ENCODE peak calls at places on chromosomes 7 and 10, in four cellular contexts. O is GM12878, Z is HepG2, K is H1. U is an unnamed sample.

GRCh38 chr10:89062861-89063260 is 72.3 kb downstream of the FAS start:
- DNase-seq in O (no peak), Z (no peak), K (no peak), U (peak)

GRCh38 chr10:33010132-33011037 is 52.4 kb upstream of the ITGB1 start:
- DNase-seq in O (no peak), Z (peak), K (peak), U (no peak)

GRCh38 chr7:5591547-5591899 is 167.9 kb upstream of the TNRC18 start:
- DNase-seq in O (no peak), Z (peak), K (no peak), U (no peak)

GRCh38 chr10:80473096-80473657 is 19.1 kb downstream of the TSPAN14 start:
- DNase-seq in O (no peak), Z (no peak), K (no peak), U (no peak)

GRCh38 chr10:71569775-71570588 is 149.6 kb downstream of the C10orf105 start:
- DNase-seq in O (no peak), Z (peak), K (peak), U (peak)

GRCh38 chr10:116120688-116121087 is 152.3 kb downstream of the GFRA1 start:
- DNase-seq in O (no peak), Z (no peak), K (peak), U (peak)

GRCh38 chr10:71229726-71230655 is 17.6 kb downstream of the UNC5B start:
- DNase-seq in O (no peak), Z (no peak), K (no peak), U (no peak)

GRCh38 chr10:133419211-133419950 is 5.0 kb downstream of the SPRN start:
- DNase-seq in O (no peak), Z (no peak), K (no peak), U (no peak)

GRCh38 chr7:111429781-111430180 is 132.5 kb downstream of the IMMP2L start:
- DNase-seq in O (no peak), Z (no peak), K (no peak), U (no peak)

GRCh38 chr10:112701528-112702295 is 248.3 kb upstream of the TCF7L2 start:
- DNase-seq in O (no peak), Z (peak), K (no peak), U (no peak)

GRCh38 chr10:117546630-117547300 is 4.2 kb downstream of the EMX2 start:
- DNase-seq in O (no peak), Z (no peak), K (no peak), U (no peak)

GRCh38 chr7:156833311-156833710 is 59.7 kb downstream of the LMBR1 start:
- DNase-seq in O (no peak), Z (no peak), K (no peak), U (no peak)

GRCh38 chr7:628826-629225 is 97.7 kb upstream of the DNAAF5 start:
- DNase-seq in O (no peak), Z (no peak), K (no peak), U (no peak)

GRCh38 chr7:1707756-1708611 is 37.9 kb downstream of the ELFN1 start:
- DNase-seq in O (no peak), Z (no peak), K (no peak), U (no peak)

GRCh38 chr10:22722770-22723169 is 8.4 kb upstream of the PIP4K2A start:
- DNase-seq in O (no peak), Z (no peak), K (no peak), U (no peak)

GRCh38 chr7:85469446-85469970 is 282.7 kb upstream of the SEMA3D start:
- DNase-seq in O (no peak), Z (no peak), K (no peak), U (no peak)

GRCh38 chr7:84799131-84799530 is 387.7 kb downstream of the SEMA3D start:
- DNase-seq in O (no peak), Z (no peak), K (no peak), U (no peak)

GRCh38 chr10:52639652-52640051 is 132.9 kb downstream of the MBL2 start:
- DNase-seq in O (no peak), Z (no peak), K (no peak), U (no peak)

GRCh38 chr7:83271212-83272099 is 108.8 kb upstream of the PCLO start:
- DNase-seq in O (no peak), Z (peak), K (no peak), U (no peak)

GRCh38 chr10:73941300-73941699 is 30.4 kb downstream of the PLAU start:
- DNase-seq in O (no peak), Z (no peak), K (no peak), U (no peak)

GRCh38 chr7:116632349-116632748 is 39.6 kb upstream of the MET start:
- DNase-seq in O (no peak), Z (no peak), K (no peak), U (no peak)

GRCh38 chr7:3194501-3195141 is 106.4 kb upstream of the SDK1 start:
- DNase-seq in O (no peak), Z (peak), K (peak), U (no peak)

GRCh38 chr10:6423004-6423403 is 157.1 kb downstream of the PRKCQ start:
- DNase-seq in O (no peak), Z (no peak), K (no peak), U (no peak)

GRCh38 chr10:91090761-91091529 is 129.5 kb upstream of the PCGF5 start:
- DNase-seq in O (no peak), Z (peak), K (no peak), U (no peak)

GRCh38 chr7:149686001-149686400 is 87.4 kb downstream of the ZNF467 start:
- DNase-seq in O (no peak), Z (no peak), K (no peak), U (no peak)

GRCh38 chr10:22932626-22933370 is 4.9 kb downstream of the ARMC3 start:
- DNase-seq in O (no peak), Z (no peak), K (no peak), U (no peak)

GRCh38 chr7:101816499-101817030 is 861 bp upstream of the CUX1 start:
- DNase-seq in O (no peak), Z (no peak), K (no peak), U (peak)

GRCh38 chr7:41786324-41786723 is 83.4 kb upstream of the INHBA start:
- DNase-seq in O (no peak), Z (no peak), K (no peak), U (no peak)

GRCh38 chr7:14191686-14192098 is 202.2 kb upstream of the ETV1 start:
- DNase-seq in O (no peak), Z (no peak), K (no peak), U (no peak)

GRCh38 chr10:604716-605631 is 84.5 kb downstream of the DIP2C start:
- DNase-seq in O (no peak), Z (no peak), K (no peak), U (no peak)

GRCh38 chr10:28155726-28156125 is 147.1 kb downstream of the MPP7 start:
- DNase-seq in O (no peak), Z (no peak), K (no peak), U (no peak)

GRCh38 chr7:91325731-91326130 is 61.5 kb downstream of the FZD1 start:
- DNase-seq in O (no peak), Z (no peak), K (no peak), U (no peak)

GRCh38 chr7:3493499-3493898 is 192.4 kb downstream of the SDK1 start:
- DNase-seq in O (no peak), Z (peak), K (no peak), U (no peak)

GRCh38 chr7:55018361-55019328 is at the start of gene EGFR:
- DNase-seq in O (no peak), Z (no peak), K (no peak), U (no peak)

GRCh38 chr7:27714831-27715444 is 25.0 kb upstream of the TAX1BP1 start:
- DNase-seq in O (no peak), Z (peak), K (no peak), U (no peak)

GRCh38 chr7:16267953-16268820 is 153.2 kb downstream of the CRPPA start:
- DNase-seq in O (no peak), Z (no peak), K (no peak), U (no peak)

GRCh38 chr7:16268821-16269768 is 152.2 kb downstream of the CRPPA start:
- DNase-seq in O (no peak), Z (no peak), K (no peak), U (peak)

GRCh38 chr7:16270844-16271243 is 150.5 kb downstream of the CRPPA start:
- DNase-seq in O (no peak), Z (no peak), K (no peak), U (no peak)

GRCh38 chr7:16271355-16271754 is 150.0 kb downstream of the CRPPA start:
- DNase-seq in O (no peak), Z (no peak), K (no peak), U (no peak)

DNA sequence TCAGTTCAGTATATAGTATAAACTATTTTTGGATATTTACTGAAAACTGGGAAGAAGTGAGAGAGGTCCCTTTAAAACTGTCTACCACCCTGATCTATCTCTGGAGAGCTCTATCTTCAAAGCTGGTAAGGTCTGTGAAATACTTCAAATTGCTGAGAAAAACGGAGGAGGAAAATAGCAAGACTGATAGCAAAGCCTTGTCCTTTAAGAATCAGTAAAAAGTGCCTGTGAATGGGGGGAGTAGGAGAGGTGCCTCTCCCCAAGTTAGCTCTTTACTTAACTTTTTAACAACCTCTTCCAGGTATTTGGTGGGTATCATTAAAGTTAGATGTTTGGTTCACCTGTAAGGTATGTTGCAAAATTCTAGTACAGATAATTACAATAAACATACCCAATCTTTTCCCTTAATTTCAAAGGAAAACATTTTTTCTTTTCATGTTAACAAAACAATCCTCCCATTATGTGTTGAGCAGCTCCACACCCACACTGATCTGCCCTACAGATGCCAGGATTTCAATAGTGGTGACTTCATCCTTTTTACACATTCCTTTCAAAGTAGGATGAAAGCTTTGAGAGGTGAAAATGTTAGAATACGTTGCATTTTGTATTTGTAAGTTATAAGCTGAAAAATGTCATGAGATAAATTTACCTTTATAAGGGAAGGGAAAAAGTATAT is 149.2 kb downstream of the CRPPA start:
- DNase-seq in O (no peak), Z (no peak), K (no peak), U (no peak)
- TF ChIP-seq HDAC2 in O (no peak), Z (no peak), K (no peak), U (no peak)

GRCh38 chr10:18140149-18140956 is at the start of gene CACNB2:
- DNase-seq in O (no peak), Z (peak), K (no peak), U (no peak)
- TF ChIP-seq SRF in O (no peak), Z (no peak), K (no peak), U (no peak)

DNA sequence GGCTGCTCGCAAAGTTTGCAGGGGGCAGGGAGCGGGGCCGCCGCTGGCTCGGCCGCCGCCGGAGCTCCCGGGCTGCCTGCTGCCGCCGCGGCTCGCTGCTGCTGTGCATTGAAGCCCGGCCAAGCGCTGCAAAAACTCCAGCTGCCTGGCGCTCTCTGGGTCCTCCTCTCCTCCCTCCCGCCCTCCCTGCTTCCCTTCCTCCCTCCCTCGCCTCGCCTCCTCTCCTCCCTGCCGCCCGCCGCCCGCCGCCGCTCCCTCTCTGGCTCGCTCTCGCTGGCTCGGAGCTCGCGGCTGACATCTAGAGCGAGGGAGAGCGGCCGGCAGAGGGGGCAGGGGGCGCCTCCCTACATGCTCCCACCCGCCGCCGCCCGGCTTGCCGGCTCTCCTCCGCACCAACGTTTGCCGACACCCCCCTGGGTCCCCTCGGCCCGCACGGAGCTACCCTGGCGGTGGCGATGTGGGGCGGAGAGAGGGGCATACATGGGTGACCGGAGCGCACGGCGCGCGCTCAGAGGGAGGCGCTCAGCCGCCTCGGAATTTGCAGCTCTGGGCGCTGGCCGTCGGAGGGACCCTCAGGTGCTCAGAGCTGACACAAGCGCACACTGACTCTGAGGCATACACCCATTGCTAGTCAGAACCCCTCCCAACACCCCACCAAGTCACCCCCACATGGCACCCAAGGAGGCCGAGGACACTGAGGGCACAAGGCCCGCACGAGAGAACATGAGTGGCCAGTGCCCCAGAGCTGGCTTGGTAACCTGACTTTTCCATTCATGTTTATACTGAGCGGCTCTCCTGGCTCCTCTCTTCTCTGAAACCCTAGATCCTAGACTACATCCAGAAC is 1.2 kb upstream of the PLXNA4 start:
- DNase-seq in O (no peak), Z (no peak), K (no peak), U (no peak)
- TF ChIP-seq CEBPB in O (no peak), Z (no peak), K (no peak), U (no peak)

GRCh38 chr7:129684777-129685176 is 73.3 kb downstream of the NRF1 start:
- DNase-seq in O (no peak), Z (peak), K (no peak), U (peak)

GRCh38 chr7:129688503-129689222 is 77.1 kb downstream of the NRF1 start:
- DNase-seq in O (no peak), Z (no peak), K (no peak), U (no peak)

GRCh38 chr7:129689995-129690581 is 78.6 kb downstream of the NRF1 start:
- DNase-seq in O (no peak), Z (no peak), K (no peak), U (no peak)

GRCh38 chr7:129686063-129686462 is 74.5 kb downstream of the NRF1 start:
- DNase-seq in O (no peak), Z (no peak), K (no peak), U (no peak)

DNA sequence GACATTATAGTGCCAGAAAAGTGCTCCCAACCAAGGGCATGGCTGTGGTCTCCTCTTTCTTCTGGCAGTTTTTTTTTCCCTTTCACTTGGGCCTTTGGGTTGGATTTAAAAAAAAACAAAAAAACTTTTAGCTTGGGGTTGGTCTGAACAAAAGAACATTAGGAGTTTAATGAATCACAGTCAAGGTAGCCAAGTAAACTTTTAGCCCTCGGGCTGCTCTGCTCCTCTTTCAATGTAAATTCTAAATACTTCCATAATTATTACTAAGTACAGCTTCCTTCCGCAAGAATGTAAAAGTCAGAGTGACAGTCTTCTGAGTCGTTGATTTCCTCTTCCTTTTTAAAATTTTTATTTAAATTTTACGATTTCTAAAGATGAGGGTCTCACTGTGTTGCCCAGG is 79.2 kb downstream of the NRF1 start:
- DNase-seq in O (no peak), Z (no peak), K (no peak), U (no peak)
- TF ChIP-seq HDAC2 in O (no peak), Z (no peak), K (no peak), U (no peak)

GRCh38 chr7:29397398-29397797 is 166.2 kb upstream of the PRR15 start:
- DNase-seq in O (no peak), Z (no peak), K (no peak), U (no peak)
- TF ChIP-seq SRF in O (no peak), Z (no peak), K (no peak), U (no peak)

DNA sequence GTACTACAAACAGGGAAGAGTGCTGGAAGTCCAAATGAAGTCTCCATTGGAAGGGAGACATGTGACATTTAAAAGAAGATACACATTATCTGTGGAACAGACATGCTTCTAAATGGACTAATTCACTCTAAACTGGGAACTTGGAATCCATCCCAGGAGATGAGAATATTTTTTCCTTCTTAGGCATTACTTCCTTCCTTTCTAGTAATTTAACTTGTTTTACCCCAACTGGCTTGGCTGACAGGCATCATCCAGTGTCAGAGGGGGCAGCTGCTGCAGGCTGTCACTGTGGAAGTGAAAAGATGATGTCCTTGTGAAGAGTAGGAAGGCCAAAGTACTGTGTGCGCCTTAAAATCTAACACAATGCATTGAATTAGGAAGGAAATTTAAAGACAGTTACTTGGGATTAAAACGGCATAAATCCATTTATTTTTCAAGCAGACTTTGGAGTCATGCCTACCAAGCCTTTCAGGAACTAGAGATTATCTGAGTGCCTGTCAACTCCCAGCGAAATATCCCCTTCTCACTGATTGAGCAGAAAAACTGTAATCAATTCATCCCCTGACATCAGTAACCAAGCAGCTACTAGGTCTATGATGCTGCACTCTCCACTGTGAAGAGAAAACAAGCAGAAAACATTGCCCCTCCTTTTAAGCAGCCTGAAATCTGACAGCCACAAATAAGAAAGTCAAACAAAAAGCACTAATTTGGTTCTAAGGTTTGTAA is 161.2 kb downstream of the DGKI start:
- DNase-seq in O (no peak), Z (no peak), K (no peak), U (no peak)
- TF ChIP-seq CEBPB in O (no peak), Z (no peak), K (no peak), U (no peak)